ENCODE peak calls at places on chromosomes 13 and 19, in ten cellular contexts. One of them, this sample, is unnamed.

GRCh38 chr19:6273701-6274601 is 5.8 kb downstream of the MLLT1 start:
- DNase-seq in K562: peak; percentile 48
- DNase-seq in stomach: peak; percentile 83
- DNase-seq in HCT116: no peak
- DNase-seq in breast epithelium: peak; percentile 85
- DNase-seq in endothelial cell of umbilical vein: peak; percentile 83
- DNase-seq in H1: no peak
- DNase-seq in prostate gland: peak; percentile 92
- DNase-seq in GM12878: no peak
- DNase-seq in transverse colon: peak; percentile 64
- DNase-seq in this sample: peak; percentile 94

GRCh38 chr19:50710094-50710493 is 9.5 kb downstream of the SHANK1 start:
- DNase-seq in transverse colon: no peak
- DNase-seq in stomach: no peak
- DNase-seq in GM12878: no peak
- DNase-seq in H1: no peak
- DNase-seq in K562: no peak
- DNase-seq in HCT116: no peak
- DNase-seq in prostate gland: no peak
- DNase-seq in breast epithelium: no peak
- DNase-seq in endothelial cell of umbilical vein: no peak
- DNase-seq in this sample: no peak

GRCh38 chr19:15372891-15373301 is 6.7 kb downstream of the AKAP8 start:
- DNase-seq in prostate gland: no peak
- DNase-seq in GM12878: no peak
- DNase-seq in H1: no peak
- DNase-seq in HCT116: no peak
- DNase-seq in K562: no peak
- DNase-seq in endothelial cell of umbilical vein: no peak
- DNase-seq in stomach: no peak
- DNase-seq in transverse colon: no peak
- DNase-seq in breast epithelium: no peak
- DNase-seq in this sample: no peak

GRCh38 chr13:50310734-50311133 is 295.5 kb downstream of the KCNRG start:
- DNase-seq in breast epithelium: no peak
- DNase-seq in H1: no peak
- DNase-seq in K562: no peak
- DNase-seq in transverse colon: no peak
- DNase-seq in stomach: no peak
- DNase-seq in endothelial cell of umbilical vein: no peak
- DNase-seq in HCT116: no peak
- DNase-seq in prostate gland: no peak
- DNase-seq in GM12878: no peak
- DNase-seq in this sample: no peak

GRCh38 chr13:28394422-28394821 is 100.5 kb downstream of the FLT1 start:
- DNase-seq in stomach: no peak
- DNase-seq in GM12878: no peak
- DNase-seq in HCT116: no peak
- DNase-seq in K562: no peak
- DNase-seq in breast epithelium: no peak
- DNase-seq in transverse colon: no peak
- DNase-seq in H1: no peak
- DNase-seq in prostate gland: no peak
- DNase-seq in endothelial cell of umbilical vein: peak; percentile 57
- DNase-seq in this sample: no peak

GRCh38 chr19:35216833-35217707 is 11.5 kb downstream of the FAM187B start:
- DNase-seq in HCT116: no peak
- DNase-seq in stomach: peak; percentile 60
- DNase-seq in H1: no peak
- DNase-seq in K562: no peak
- DNase-seq in endothelial cell of umbilical vein: no peak
- DNase-seq in transverse colon: peak; percentile 65
- DNase-seq in GM12878: no peak
- DNase-seq in prostate gland: no peak
- DNase-seq in breast epithelium: no peak
- DNase-seq in this sample: peak; percentile 44

GRCh38 chr13:113851826-113852535 is 11.9 kb downstream of the GAS6 start:
- DNase-seq in K562: no peak
- DNase-seq in prostate gland: no peak
- DNase-seq in GM12878: no peak
- DNase-seq in transverse colon: no peak
- DNase-seq in breast epithelium: peak; percentile 48
- DNase-seq in H1: peak; percentile 31
- DNase-seq in stomach: no peak
- DNase-seq in endothelial cell of umbilical vein: no peak
- DNase-seq in HCT116: no peak
- DNase-seq in this sample: peak; percentile 17

GRCh38 chr19:5071579-5071978 is 102.7 kb downstream of the KDM4B start:
- DNase-seq in stomach: no peak
- DNase-seq in HCT116: no peak
- DNase-seq in prostate gland: no peak
- DNase-seq in K562: no peak
- DNase-seq in transverse colon: no peak
- DNase-seq in GM12878: no peak
- DNase-seq in H1: no peak
- DNase-seq in breast epithelium: no peak
- DNase-seq in endothelial cell of umbilical vein: no peak
- DNase-seq in this sample: no peak

GRCh38 chr19:37583340-37583739 is 11.3 kb downstream of the ZNF571 start:
- DNase-seq in stomach: no peak
- DNase-seq in transverse colon: no peak
- DNase-seq in GM12878: no peak
- DNase-seq in K562: no peak
- DNase-seq in HCT116: no peak
- DNase-seq in endothelial cell of umbilical vein: no peak
- DNase-seq in H1: no peak
- DNase-seq in prostate gland: no peak
- DNase-seq in breast epithelium: no peak
- DNase-seq in this sample: no peak

DNA sequence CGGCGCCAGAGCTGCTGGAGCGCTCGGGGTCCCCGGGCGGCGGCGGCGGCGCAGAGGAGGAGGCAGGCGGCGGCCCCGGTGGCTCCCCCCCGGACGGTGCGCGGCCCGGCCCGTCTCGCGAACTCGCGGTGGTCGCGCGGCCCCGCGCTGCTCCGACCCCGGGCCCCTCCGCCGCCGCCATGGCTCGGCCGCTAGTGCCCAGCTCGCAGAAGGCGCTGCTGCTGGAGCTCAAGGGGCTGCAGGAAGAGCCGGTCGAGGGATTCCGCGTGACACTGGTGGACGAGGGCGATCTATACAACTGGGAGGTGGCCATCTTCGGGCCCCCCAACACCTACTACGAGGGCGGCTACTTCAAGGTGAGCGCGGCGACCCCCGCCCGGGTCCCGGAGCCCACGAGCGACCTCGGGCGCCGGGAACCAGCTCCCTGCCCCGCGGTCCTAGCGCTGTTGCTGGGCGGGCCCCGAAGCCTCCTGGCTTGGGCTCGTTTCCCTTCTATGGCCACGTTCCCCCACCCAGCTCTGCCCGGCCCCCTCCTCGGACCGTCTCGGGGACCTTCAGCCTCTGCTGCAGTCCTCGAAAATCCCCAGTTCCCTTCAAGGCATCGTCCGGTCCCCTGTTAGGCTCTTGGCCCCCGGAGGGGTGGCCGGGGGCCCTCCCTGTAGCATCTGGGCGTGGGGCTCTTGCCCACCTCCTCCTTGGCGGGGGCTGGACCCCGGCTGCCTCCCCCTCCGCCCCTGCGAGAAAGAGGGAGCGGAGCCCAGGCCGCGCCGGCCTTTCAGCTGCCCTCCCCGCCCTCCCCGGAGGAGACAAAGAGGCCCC is at the start of gene CDC34:
- DNase-seq in endothelial cell of umbilical vein: peak; percentile 21
- DNase-seq in breast epithelium: no peak
- DNase-seq in transverse colon: peak; percentile 26
- DNase-seq in HCT116: no peak
- DNase-seq in stomach: no peak
- DNase-seq in H1: no peak
- DNase-seq in K562: peak; percentile 63
- DNase-seq in prostate gland: no peak
- DNase-seq in GM12878: no peak
- DNase-seq in this sample: no peak
- TF ChIP-seq POLR2A in endothelial cell of umbilical vein: peak; percentile 28
- TF ChIP-seq POLR2A in breast epithelium: no peak
- TF ChIP-seq POLR2A in transverse colon: no peak
- TF ChIP-seq POLR2A in HCT116: no peak
- TF ChIP-seq POLR2A in stomach: no peak
- TF ChIP-seq POLR2A in H1: no peak
- TF ChIP-seq POLR2A in K562: no peak
- TF ChIP-seq POLR2A in prostate gland: no peak
- TF ChIP-seq POLR2A in GM12878: peak; percentile 80
- TF ChIP-seq POLR2A in this sample: peak; percentile 77

GRCh38 chr13:33610471-33611015 is 207.4 kb upstream of the RFC3 start:
- DNase-seq in GM12878: no peak
- DNase-seq in endothelial cell of umbilical vein: no peak
- DNase-seq in H1: peak; percentile 56
- DNase-seq in K562: no peak
- DNase-seq in HCT116: no peak
- DNase-seq in prostate gland: peak; percentile 39
- DNase-seq in transverse colon: peak; percentile 13
- DNase-seq in breast epithelium: no peak
- DNase-seq in stomach: no peak
- DNase-seq in this sample: no peak
- TF ChIP-seq POLR2AphosphoS5 in GM12878: no peak
- TF ChIP-seq POLR2AphosphoS5 in endothelial cell of umbilical vein: no peak
- TF ChIP-seq POLR2AphosphoS5 in H1: no peak
- TF ChIP-seq POLR2AphosphoS5 in K562: no peak
- TF ChIP-seq POLR2AphosphoS5 in HCT116: no peak
- TF ChIP-seq POLR2AphosphoS5 in prostate gland: no peak
- TF ChIP-seq POLR2AphosphoS5 in transverse colon: no peak
- TF ChIP-seq POLR2AphosphoS5 in breast epithelium: no peak
- TF ChIP-seq POLR2AphosphoS5 in stomach: no peak
- TF ChIP-seq POLR2AphosphoS5 in this sample: no peak

DNA sequence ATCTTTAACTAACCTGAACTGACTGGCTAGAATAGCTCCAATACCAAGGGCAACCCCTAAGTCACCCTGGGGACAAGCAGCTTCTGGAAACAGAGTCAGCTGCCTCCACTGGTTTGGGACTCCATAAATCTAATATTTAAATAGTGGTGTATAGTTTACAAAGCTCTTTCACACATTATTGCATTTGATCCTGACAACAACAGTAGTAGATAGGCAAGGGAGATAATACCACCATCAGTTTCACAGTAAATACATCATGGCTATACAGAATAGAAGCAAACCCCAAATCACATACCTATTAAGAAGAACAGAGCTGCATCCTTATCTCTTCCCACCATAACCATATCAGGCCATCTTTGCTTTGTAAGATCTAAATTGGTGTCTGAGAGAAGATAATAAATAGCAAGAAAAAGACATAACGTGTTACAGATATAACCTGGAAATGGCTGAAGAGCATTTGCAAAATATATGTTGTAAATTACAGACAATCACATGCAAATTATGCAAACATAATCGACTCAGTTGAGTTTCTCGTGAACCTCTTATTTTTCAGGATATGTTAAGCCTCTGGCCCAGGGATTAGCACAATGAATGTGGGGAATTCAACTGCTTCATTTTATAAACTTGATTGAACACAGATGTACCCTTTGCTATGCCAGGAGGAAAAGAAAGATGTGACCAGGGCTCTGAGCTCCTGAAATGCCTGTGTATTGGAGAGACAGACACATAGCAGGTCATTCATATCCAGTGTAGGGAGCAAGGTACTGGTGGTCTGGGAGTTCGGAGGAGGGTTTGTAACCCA is 142.5 kb downstream of the SLC7A1 start:
- DNase-seq in prostate gland: no peak
- DNase-seq in GM12878: no peak
- DNase-seq in stomach: no peak
- DNase-seq in transverse colon: no peak
- DNase-seq in breast epithelium: no peak
- DNase-seq in K562: no peak
- DNase-seq in H1: no peak
- DNase-seq in HCT116: no peak
- DNase-seq in endothelial cell of umbilical vein: no peak
- DNase-seq in this sample: no peak
- H3K27ac ChIP-seq in prostate gland: no peak overlapping the region
- H3K27ac ChIP-seq in GM12878: no peak overlapping the region
- H3K27ac ChIP-seq in stomach: no peak overlapping the region
- H3K27ac ChIP-seq in transverse colon: no peak overlapping the region
- H3K27ac ChIP-seq in breast epithelium: no peak overlapping the region
- H3K27ac ChIP-seq in K562: no peak overlapping the region
- H3K27ac ChIP-seq in H1: no peak overlapping the region
- H3K27ac ChIP-seq in HCT116: no peak overlapping the region
- H3K27ac ChIP-seq in endothelial cell of umbilical vein: no peak overlapping the region
- H3K27ac ChIP-seq in this sample: no peak overlapping the region

DNA sequence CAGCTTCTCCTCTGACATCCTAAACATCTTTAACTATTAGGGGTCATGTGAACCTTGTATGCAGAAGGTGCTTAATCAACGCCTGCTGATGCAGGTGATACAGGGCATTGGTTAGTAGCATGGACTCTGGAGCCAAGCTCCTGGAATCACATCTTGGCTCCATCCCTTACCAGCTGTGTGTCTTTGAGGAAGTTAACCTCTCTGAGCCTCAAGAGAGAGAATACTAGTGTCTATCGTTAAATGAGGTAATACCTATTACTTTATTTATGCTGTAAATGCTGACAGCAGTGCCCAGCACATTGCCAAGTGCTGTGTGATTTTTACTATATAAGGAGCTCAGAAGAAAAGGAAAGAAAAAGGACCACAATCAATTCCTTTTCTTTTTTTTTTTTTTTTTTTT is 11.2 kb upstream of the SELENOW start:
- DNase-seq in stomach: no peak
- DNase-seq in transverse colon: no peak
- DNase-seq in GM12878: no peak
- DNase-seq in breast epithelium: no peak
- DNase-seq in endothelial cell of umbilical vein: no peak
- DNase-seq in HCT116: no peak
- DNase-seq in H1: no peak
- DNase-seq in prostate gland: no peak
- DNase-seq in K562: no peak
- DNase-seq in this sample: no peak
- TF ChIP-seq POLR2A in stomach: no peak
- TF ChIP-seq POLR2A in transverse colon: no peak
- TF ChIP-seq POLR2A in GM12878: no peak
- TF ChIP-seq POLR2A in breast epithelium: no peak
- TF ChIP-seq POLR2A in endothelial cell of umbilical vein: no peak
- TF ChIP-seq POLR2A in HCT116: no peak
- TF ChIP-seq POLR2A in H1: no peak
- TF ChIP-seq POLR2A in prostate gland: no peak
- TF ChIP-seq POLR2A in K562: no peak
- TF ChIP-seq POLR2A in this sample: no peak

GRCh38 chr19:18433039-18433691 is 4.8 kb downstream of the ISYNA1 start:
- DNase-seq in stomach: no peak
- DNase-seq in breast epithelium: no peak
- DNase-seq in prostate gland: no peak
- DNase-seq in H1: peak; percentile 73
- DNase-seq in endothelial cell of umbilical vein: no peak
- DNase-seq in HCT116: no peak
- DNase-seq in K562: peak; percentile 54
- DNase-seq in transverse colon: no peak
- DNase-seq in GM12878: no peak
- DNase-seq in this sample: no peak
- TF ChIP-seq POLR2AphosphoS5 in stomach: no peak
- TF ChIP-seq POLR2AphosphoS5 in breast epithelium: no peak
- TF ChIP-seq POLR2AphosphoS5 in prostate gland: no peak
- TF ChIP-seq POLR2AphosphoS5 in H1: no peak
- TF ChIP-seq POLR2AphosphoS5 in endothelial cell of umbilical vein: peak; percentile 53
- TF ChIP-seq POLR2AphosphoS5 in HCT116: no peak
- TF ChIP-seq POLR2AphosphoS5 in K562: no peak
- TF ChIP-seq POLR2AphosphoS5 in transverse colon: no peak
- TF ChIP-seq POLR2AphosphoS5 in GM12878: peak; percentile 66
- TF ChIP-seq POLR2AphosphoS5 in this sample: no peak

GRCh38 chr19:57560049-57560491 is 407 bp upstream of the ZNF550 start:
- DNase-seq in GM12878: no peak
- DNase-seq in K562: no peak
- DNase-seq in stomach: no peak
- DNase-seq in prostate gland: no peak
- DNase-seq in endothelial cell of umbilical vein: no peak
- DNase-seq in breast epithelium: no peak
- DNase-seq in HCT116: no peak
- DNase-seq in H1: no peak
- DNase-seq in transverse colon: no peak
- DNase-seq in this sample: no peak
- H3K27ac ChIP-seq in GM12878: no peak overlapping the region
- H3K27ac ChIP-seq in K562: peak overlapping the region; percentile 25
- H3K27ac ChIP-seq in stomach: no peak overlapping the region
- H3K27ac ChIP-seq in prostate gland: peak overlapping the region; percentile 68
- H3K27ac ChIP-seq in endothelial cell of umbilical vein: no peak overlapping the region
- H3K27ac ChIP-seq in breast epithelium: peak overlapping the region; percentile 77
- H3K27ac ChIP-seq in HCT116: no peak overlapping the region
- H3K27ac ChIP-seq in H1: no peak overlapping the region
- H3K27ac ChIP-seq in transverse colon: peak overlapping the region; percentile 66
- H3K27ac ChIP-seq in this sample: peak overlapping the region; percentile 0

This sample was measured in suprapubic skin.